ENCODE peak calls at places on chromosomes 3 and 15, in five cellular contexts. K is HCT116, B is spleen, Q is ovary, R is adrenal gland. S is an unnamed sample. For H3K4me1, the result is how much of the 10 kb centered on the place peaks cover.

GRCh38 chr3:188166471-188166870 is 12.5 kb downstream of the LPP start:
- DNase-seq in B (no peak), K (no peak), Q (no peak), R (no peak), S (no peak)

GRCh38 chr15:95016511-95017219 is 785.3 kb downstream of the MCTP2 start:
- DNase-seq in R (no peak), Q (no peak), B (no peak), K (no peak), S (no peak)

GRCh38 chr15:32956006-32956405 is 238.2 kb downstream of the GREM1 start:
- DNase-seq in Q (no peak), K (peak), R (no peak), B (no peak), S (no peak)

GRCh38 chr3:125374501-125374995 is 577 bp downstream of the ZNF148 start:
- DNase-seq in R (peak), B (no peak), K (no peak), Q (peak), S (peak)

GRCh38 chr3:77159182-77159581 is 119.3 kb downstream of the ROBO2 start:
- DNase-seq in Q (no peak), R (no peak), K (no peak), B (no peak), S (no peak)

GRCh38 chr3:43371494-43371893 is 85.2 kb downstream of the SNRK start:
- DNase-seq in K (no peak), B (no peak), Q (no peak), R (no peak), S (no peak)

GRCh38 chr3:105722943-105723556 is 145.8 kb downstream of the CBLB start:
- DNase-seq in K (no peak), B (no peak), R (no peak), Q (no peak), S (no peak)

GRCh38 chr3:177318559-177318958 is 121.3 kb upstream of the TBL1XR1 start:
- DNase-seq in R (no peak), Q (no peak), B (no peak), K (no peak), S (no peak)

GRCh38 chr15:80234883-80235282 is 17.1 kb downstream of the CTXND1 start:
- DNase-seq in B (no peak), R (peak), K (peak), Q (no peak), S (peak)

GRCh38 chr3:95613993-95614392 is 1200.4 kb upstream of the EPHA6 start:
- DNase-seq in B (no peak), R (no peak), Q (no peak), K (no peak), S (no peak)

GRCh38 chr3:55271549-55271948 is 215.6 kb downstream of the WNT5A start:
- DNase-seq in R (no peak), Q (no peak), B (no peak), K (no peak), S (no peak)

GRCh38 chr15:33908396-33908795 is 59.9 kb upstream of the CHRM5 start:
- DNase-seq in B (no peak), R (no peak), Q (no peak), K (no peak), S (no peak)

GRCh38 chr3:78507196-78507984 is 1260.4 kb downstream of the ROBO1 start:
- DNase-seq in K (no peak), Q (no peak), R (no peak), B (no peak), S (no peak)

GRCh38 chr3:166283856-166284255 is 446.6 kb upstream of the BCHE start:
- DNase-seq in K (no peak), R (peak), Q (no peak), B (no peak), S (no peak)

GRCh38 chr15:99014803-99015676 is 7.4 kb upstream of the PGPEP1L start:
- DNase-seq in Q (peak), K (peak), R (peak), B (peak), S (no peak)

GRCh38 chr3:40623567-40623966 is 98.8 kb downstream of the ZNF621 start:
- DNase-seq in Q (no peak), B (peak), K (no peak), R (no peak), S (peak)

GRCh38 chr15:85571780-85572179 is 191.4 kb downstream of the AKAP13 start:
- DNase-seq in Q (no peak), K (no peak), B (no peak), R (no peak), S (no peak)
- H3K27ac ChIP-seq in Q (no peak), K (no peak), B (no peak), R (no peak), S (no peak)

DNA sequence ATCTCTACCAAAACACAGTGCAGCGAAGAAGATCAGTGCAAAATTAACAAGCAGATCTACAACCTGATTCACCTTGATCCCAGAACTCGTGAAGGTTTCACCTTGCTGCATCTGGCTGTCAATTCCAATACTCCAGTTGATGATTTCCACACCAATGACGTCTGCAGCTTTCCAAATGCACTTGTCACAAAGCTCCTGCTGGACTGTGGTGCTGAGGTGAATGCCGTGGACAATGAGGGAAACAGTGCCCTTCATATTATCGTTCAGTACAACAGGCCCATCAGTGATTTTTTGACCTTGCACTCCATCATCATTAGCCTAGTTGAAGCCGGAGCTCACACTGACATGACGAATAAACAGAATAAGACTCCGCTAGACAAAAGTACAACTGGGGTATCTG is 13.2 kb downstream of the FEM1B start:
- DNase-seq in B (no peak), R (no peak), K (no peak), Q (no peak), S (no peak)
- TF ChIP-seq POLR2A in B (no peak), R (no peak), K (no peak), Q (no peak), S (no peak)

DNA sequence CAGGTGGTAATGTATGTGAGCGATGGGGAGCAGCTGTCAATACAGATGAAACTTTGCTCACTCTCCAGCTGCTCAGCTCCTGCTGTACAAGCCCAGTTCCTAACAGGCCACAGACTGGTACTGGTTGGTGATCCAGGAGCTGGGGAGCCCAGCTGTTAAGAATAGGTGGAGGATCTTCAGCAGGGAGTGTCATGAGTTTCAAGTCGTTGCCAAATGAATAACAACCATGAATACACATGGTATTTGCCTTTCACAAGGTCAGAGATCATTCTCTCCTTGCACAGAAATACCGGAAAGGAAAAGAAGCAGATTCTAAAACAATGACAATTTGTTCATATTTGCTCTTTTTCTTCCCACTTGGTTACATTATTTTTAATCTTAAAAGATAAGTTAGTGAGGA is 5.1 kb downstream of the PLSCR1 start:
- DNase-seq in Q (no peak), R (no peak), K (no peak), B (no peak), S (no peak)
- H3K4me1 ChIP-seq in Q (under half), R (under half), K (under half), B (under half), S (under half)

GRCh38 chr3:67171841-67172240 is 173.7 kb downstream of the KBTBD8 start:
- DNase-seq in K (no peak), B (no peak), R (no peak), Q (no peak), S (no peak)
- H3K27ac ChIP-seq in K (no peak), B (no peak), R (no peak), Q (no peak), S (no peak)

GRCh38 chr3:52119826-52120225 is 34.4 kb downstream of the POC1A start:
- DNase-seq in Q (no peak), B (peak), R (no peak), K (no peak), S (no peak)

GRCh38 chr3:52122491-52122890 is 31.7 kb downstream of the POC1A start:
- DNase-seq in Q (no peak), R (no peak), B (peak), K (no peak), S (no peak)

GRCh38 chr3:52121813-52122212 is 32.4 kb downstream of the POC1A start:
- DNase-seq in B (peak), K (no peak), Q (no peak), R (no peak), S (no peak)

GRCh38 chr3:52121459-52121795 is 32.8 kb downstream of the POC1A start:
- DNase-seq in R (peak), B (peak), K (no peak), Q (peak), S (peak)

GRCh38 chr3:52120576-52121458 is 33.4 kb downstream of the POC1A start:
- DNase-seq in R (no peak), Q (no peak), K (no peak), B (peak), S (no peak)
- TF ChIP-seq POLR2A in R (no peak), Q (no peak), K (no peak), B (no peak), S (no peak)